ENCODE peak calls at places on chromosomes 11 and 22, in seven cellular contexts. Y is GM12878, R is HCT116, B is stomach, G is sigmoid colon, P is transverse colon, A is GM23338. V is an unnamed sample. For H3K36me3 and H3K4me1, the result is how much of the 10 kb centered on the place peaks cover.

GRCh38 chr11:2328656-2329354 is 27.0 kb downstream of the TSPAN32 start:
- DNase-seq in Y (no peak), R (no peak), B (no peak), G (no peak), P (no peak), A (no peak), V (no peak)

GRCh38 chr11:120098503-120099054 is 39.3 kb downstream of the TRIM29 start:
- DNase-seq in Y (no peak), R (no peak), B (no peak), G (no peak), P (no peak), A (no peak), V (no peak)

GRCh38 chr22:29270475-29271271 is 2.6 kb downstream of the EWSR1 start:
- DNase-seq in Y (no peak), R (no peak), B (no peak), G (no peak), P (no peak), A (no peak), V (no peak)

GRCh38 chr22:32410459-32410858 is 1.6 kb downstream of the RTCB start:
- DNase-seq in Y (no peak), R (no peak), B (no peak), G (no peak), P (no peak), A (no peak), V (no peak)

GRCh38 chr22:49062155-49063039 is 765.3 kb downstream of the BRD1 start:
- DNase-seq in Y (no peak), R (no peak), B (no peak), G (peak), P (no peak), A (no peak), V (no peak)

GRCh38 chr11:19201737-19202605 is at the start of gene CSRP3:
- DNase-seq in Y (no peak), R (no peak), B (no peak), G (no peak), P (no peak), A (no peak), V (no peak)

GRCh38 chr11:11776714-11777113 is 65.1 kb upstream of the USP47 start:
- DNase-seq in Y (no peak), R (no peak), B (no peak), G (no peak), P (no peak), A (no peak), V (no peak)

GRCh38 chr11:118434553-118435232 is 1.6 kb upstream of the KMT2A start:
- DNase-seq in Y (no peak), R (no peak), B (no peak), G (peak), P (peak), A (peak), V (peak)

GRCh38 chr22:23283591-23284503 is 103.5 kb downstream of the BCR start:
- DNase-seq in Y (no peak), R (no peak), B (no peak), G (no peak), P (no peak), A (no peak), V (no peak)

GRCh38 chr22:34623580-34623979 is 442.4 kb upstream of the ISX start:
- DNase-seq in Y (no peak), R (no peak), B (no peak), G (no peak), P (no peak), A (no peak), V (no peak)

GRCh38 chr11:95764267-95764898 is 25.2 kb downstream of the FAM76B start:
- DNase-seq in Y (no peak), R (peak), B (no peak), G (no peak), P (no peak), A (peak), V (no peak)

GRCh38 chr22:43521716-43522115 is 109.9 kb downstream of the MPPED1 start:
- DNase-seq in Y (no peak), R (no peak), B (no peak), G (no peak), P (no peak), A (no peak), V (no peak)

GRCh38 chr11:105211806-105212531 is 72.4 kb upstream of the CARD18 start:
- DNase-seq in Y (no peak), R (no peak), B (no peak), G (no peak), P (no peak), A (no peak), V (no peak)

GRCh38 chr11:27820249-27820648 is 120.0 kb upstream of the BDNF start:
- DNase-seq in Y (no peak), R (no peak), B (no peak), G (no peak), P (no peak), A (no peak), V (no peak)

GRCh38 chr22:45907996-45908395 is 69.0 kb downstream of the WNT7B start:
- DNase-seq in Y (no peak), R (no peak), B (no peak), G (no peak), P (no peak), A (no peak), V (no peak)

GRCh38 chr11:124758355-124759267 is 3.5 kb downstream of the ESAM start:
- DNase-seq in Y (no peak), R (peak), B (peak), G (peak), P (peak), A (peak), V (peak)
- H3K36me3 ChIP-seq in Y (under half), R (under half), B (under half), G (under half), P (under half), A (under half), V (under half)

GRCh38 chr11:124719534-124719933 is 20.2 kb upstream of the NRGN start:
- DNase-seq in Y (no peak), R (no peak), B (no peak), G (no peak), P (no peak), A (no peak), V (no peak)
- H3K4me1 ChIP-seq in Y (under half), R (under half), B (under half), G (under half), P (under half), A (under half), V (under half)

GRCh38 chr11:65786786-65787636 is at the start of gene OVOL1:
- DNase-seq in Y (no peak), R (peak), B (peak), G (no peak), P (peak), A (peak), V (peak)
- TF ChIP-seq POLR2AphosphoS5 in Y (no peak), R (peak), B (no peak), G (no peak), P (peak), A (no peak), V (peak)

DNA sequence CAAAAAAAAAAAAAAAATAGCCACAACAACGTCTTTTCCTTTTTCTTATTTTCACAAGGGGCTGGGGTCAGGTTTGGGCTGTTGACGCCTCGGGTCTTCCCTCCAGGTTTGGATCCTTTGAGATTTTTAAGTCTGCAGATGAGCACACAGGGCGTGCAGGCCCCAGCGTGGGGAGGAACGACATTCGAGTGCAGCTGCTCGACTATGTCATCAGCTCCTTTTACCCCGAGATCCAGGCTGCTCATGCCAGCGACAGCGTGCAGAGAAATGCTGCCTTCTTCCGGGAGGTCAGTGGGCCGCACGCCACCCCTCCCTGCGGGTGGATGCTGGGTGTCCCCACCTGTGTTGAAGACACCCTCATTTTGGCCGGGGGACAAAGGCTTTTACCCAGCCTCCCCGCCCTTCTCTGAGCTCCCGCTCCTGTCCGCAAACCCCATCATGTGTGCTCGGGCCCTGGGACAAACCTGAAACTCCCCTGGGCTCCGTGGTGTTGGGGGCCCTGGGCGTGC is 7.7 kb downstream of the SELENOO start:
- DNase-seq in Y (no peak), R (no peak), B (no peak), G (no peak), P (no peak), A (no peak), V (no peak)
- H3K36me3 ChIP-seq in Y (under half), R (under half), B (half or more), G (under half), P (under half), A (under half), V (under half)

DNA sequence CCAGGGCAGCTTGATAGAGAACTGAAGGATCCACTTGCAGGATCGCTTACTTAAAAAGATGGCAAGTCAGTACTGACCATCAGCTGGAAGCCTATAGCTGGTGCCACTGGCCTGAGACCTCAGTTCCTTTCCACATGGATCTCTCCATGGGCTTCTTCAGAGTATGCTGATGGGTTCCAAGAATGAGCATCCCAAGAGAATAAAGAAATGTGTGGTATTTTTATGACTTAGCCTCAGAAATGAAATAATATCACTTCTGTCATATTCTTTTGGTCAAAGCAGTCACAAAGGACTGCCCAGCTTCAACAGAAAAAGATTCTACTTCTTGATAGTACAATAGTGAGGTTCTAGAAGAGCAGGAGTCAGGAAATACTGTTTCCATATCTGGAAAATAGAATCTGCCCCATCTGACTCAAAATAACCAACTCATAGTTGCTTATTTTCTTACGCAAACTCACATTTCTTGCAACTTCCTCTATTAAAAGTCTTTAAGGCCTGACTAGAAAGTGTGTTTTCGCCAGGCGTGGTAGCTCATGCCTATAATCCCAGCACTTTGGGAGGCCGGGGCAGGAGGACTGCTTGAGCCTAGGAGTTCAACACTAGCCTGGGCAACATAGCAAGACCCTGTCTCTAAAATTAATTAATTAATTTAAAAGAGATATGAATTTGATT is 116.9 kb downstream of the SIK3 start:
- DNase-seq in Y (no peak), R (no peak), B (no peak), G (no peak), P (no peak), A (no peak), V (no peak)
- H3K4me1 ChIP-seq in Y (under half), R (under half), B (half or more), G (under half), P (under half), A (under half), V (under half)

DNA sequence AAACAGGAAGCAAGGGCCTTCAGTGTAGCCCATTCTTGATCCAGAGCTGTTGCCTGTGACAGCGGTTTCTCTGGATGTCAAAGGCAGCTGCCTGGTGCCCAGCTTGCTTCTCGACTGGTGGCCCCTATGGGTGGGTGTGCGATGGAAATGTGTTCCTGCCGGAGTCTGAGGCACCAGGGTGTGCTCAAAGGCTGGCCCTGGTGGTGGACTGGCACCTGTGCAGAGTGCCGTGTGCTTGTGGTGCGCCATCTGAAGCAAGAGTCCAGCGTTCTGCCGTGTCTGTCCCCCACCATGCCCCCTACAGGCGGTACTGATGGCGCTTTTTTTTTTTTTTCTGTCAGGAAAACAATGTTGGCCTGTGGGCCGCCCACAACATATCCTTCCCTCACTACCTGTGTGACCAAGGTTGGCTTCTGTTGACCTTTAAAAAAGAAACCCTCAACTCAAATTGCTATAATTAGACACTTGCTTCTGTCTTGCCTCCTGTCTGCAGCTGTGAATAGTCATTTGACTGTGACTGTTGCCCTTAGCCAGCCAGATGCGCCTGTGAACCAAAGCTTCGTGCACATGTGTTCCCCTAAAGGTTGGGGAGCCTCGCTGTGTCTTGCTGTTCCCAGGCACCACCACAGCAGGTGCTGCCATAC is 4.7 kb upstream of the RANBP1 start:
- DNase-seq in Y (no peak), R (peak), B (no peak), G (no peak), P (no peak), A (peak), V (no peak)
- TF ChIP-seq POLR2AphosphoS5 in Y (no peak), R (no peak), B (no peak), G (no peak), P (no peak), A (peak), V (no peak)

GRCh38 chr11:124068711-124069110 is 27.6 kb upstream of the OR10G7 start:
- DNase-seq in Y (no peak), R (no peak), B (no peak), G (no peak), P (no peak), A (no peak), V (no peak)

GRCh38 chr11:124070906-124071621 is 29.9 kb upstream of the OR10G7 start:
- DNase-seq in Y (peak), R (peak), B (peak), G (peak), P (peak), A (peak), V (no peak)

GRCh38 chr11:124072147-124072546 is 31.0 kb upstream of the OR10G7 start:
- DNase-seq in Y (no peak), R (no peak), B (no peak), G (no peak), P (no peak), A (no peak), V (no peak)

GRCh38 chr11:124071622-124071948 is 30.5 kb upstream of the OR10G7 start:
- DNase-seq in Y (no peak), R (no peak), B (no peak), G (no peak), P (no peak), A (peak), V (no peak)

GRCh38 chr11:124069429-124070401 is 28.6 kb upstream of the OR10G7 start:
- DNase-seq in Y (peak), R (peak), B (no peak), G (no peak), P (peak), A (peak), V (no peak)
- H3K36me3 ChIP-seq in Y (under half), R (under half), B (under half), G (under half), P (under half), A (under half), V (under half)